ENCODE peak calls at places on chromosomes 1 and 21, in six cellular contexts. A is PC-9; N is GM10248; G is stimulated activated naive CD8-positive, alpha-beta T cell treated with anti-CD3 and anti-CD28 coated beads, Interleukin-15, amount 100 ng/mL, for 72 hours; W is HEK293T; T is amniotic stem cell. U is an unnamed sample.

GRCh38 chr1:78122389-78122788 is 76.6 kb downstream of the GIPC2 start:
- DNase-seq in A (no peak), N (no peak), G (no peak), W (no peak), T (no peak), U (no peak)

GRCh38 chr1:99956755-99957154 is 13.0 kb upstream of the SLC35A3 start:
- DNase-seq in A (peak; percentile 57), N (no peak), G (no peak), W (no peak), T (peak; percentile 54), U (no peak)

GRCh38 chr1:22236900-22237299 is 94.0 kb upstream of the WNT4 start:
- DNase-seq in A (no peak), N (no peak), G (no peak), W (no peak), T (no peak), U (no peak)

GRCh38 chr1:10640079-10640578 is 156.3 kb downstream of the CASZ1 start:
- DNase-seq in A (no peak), N (no peak), G (no peak), W (peak; percentile 35), T (no peak), U (no peak)

GRCh38 chr1:228765543-228765942 is 30.3 kb downstream of the RHOU start:
- DNase-seq in A (no peak), N (no peak), G (no peak), W (no peak), T (no peak), U (peak; percentile 34)

GRCh38 chr1:191707288-191707687 is 451.0 kb upstream of the RGS18 start:
- DNase-seq in A (no peak), N (no peak), G (no peak), W (no peak), T (no peak), U (no peak)

GRCh38 chr1:180515857-180516388 is 13.5 kb upstream of the ACBD6 start:
- DNase-seq in A (peak; percentile 43), N (peak; percentile 73), G (peak; percentile 51), W (peak; percentile 86), T (peak; percentile 46), U (peak; percentile 76)

GRCh38 chr1:50423670-50424000 is 392 bp upstream of the DMRTA2 start:
- DNase-seq in A (no peak), N (peak; percentile 54), G (peak; percentile 33), W (no peak), T (no peak), U (peak; percentile 51)

GRCh38 chr21:43667191-43667904 is 8.0 kb downstream of the RRP1B start:
- DNase-seq in A (no peak), N (no peak), G (no peak), W (no peak), T (no peak), U (peak; percentile 47)

GRCh38 chr1:58201492-58202106 is 344.9 kb downstream of the OMA1 start:
- DNase-seq in A (no peak), N (no peak), G (no peak), W (no peak), T (no peak), U (no peak)

GRCh38 chr1:3725366-3725765 is 26.9 kb upstream of the CCDC27 start:
- DNase-seq in A (no peak), N (no peak), G (no peak), W (no peak), T (no peak), U (no peak)

GRCh38 chr1:162236622-162237021 is 140.0 kb downstream of the SPATA46 start:
- DNase-seq in A (no peak), N (no peak), G (no peak), W (no peak), T (no peak), U (no peak)

GRCh38 chr1:74714429-74715362 is 18.2 kb downstream of the CRYZ start:
- DNase-seq in A (no peak), N (peak; percentile 22), G (no peak), W (no peak), T (no peak), U (peak; percentile 44)

GRCh38 chr1:224616761-224617409 is 768 bp downstream of the CNIH3 start:
- DNase-seq in A (no peak), N (no peak), G (peak; percentile 9), W (no peak), T (no peak), U (no peak)

GRCh38 chr1:205251576-205251975 is 23.8 kb downstream of the TMCC2 start:
- DNase-seq in A (no peak), N (no peak), G (no peak), W (no peak), T (no peak), U (no peak)

GRCh38 chr1:246748867-246749266 is 24.7 kb downstream of the SCCPDH start:
- DNase-seq in A (no peak), N (no peak), G (no peak), W (no peak), T (no peak), U (no peak)

GRCh38 chr1:53765656-53766055 is 26.7 kb upstream of the GLIS1 start:
- DNase-seq in A (no peak), N (no peak), G (no peak), W (no peak), T (no peak), U (peak; percentile 19)

GRCh38 chr21:35635261-35635660 is 425.1 kb downstream of the SETD4 start:
- DNase-seq in A (peak; percentile 48), N (no peak), G (no peak), W (no peak), T (peak; percentile 48), U (no peak)

GRCh38 chr1:26370591-26371382 is 1.8 kb downstream of the ZNF683 start:
- DNase-seq in A (no peak), N (no peak), G (no peak), W (no peak), T (no peak), U (no peak)

GRCh38 chr1:88890790-88891317 is 513 bp downstream of the GTF2B start:
- DNase-seq in A (peak; percentile 42), N (peak; percentile 26), G (no peak), W (peak; percentile 48), T (peak; percentile 20), U (peak; percentile 43)

GRCh38 chr1:28044399-28044798 is 44.0 kb downstream of the EYA3 start:
- DNase-seq in A (no peak), N (no peak), G (no peak), W (no peak), T (no peak), U (no peak)

GRCh38 chr21:37423103-37423502 is 56.5 kb downstream of the DYRK1A start:
- DNase-seq in A (no peak), N (no peak), G (no peak), W (no peak), T (no peak), U (no peak)

GRCh38 chr1:211891708-211892107 is 61.1 kb upstream of the LPGAT1 start:
- DNase-seq in A (peak; percentile 64), N (no peak), G (no peak), W (no peak), T (no peak), U (no peak)

GRCh38 chr1:169576241-169576933 is 9.9 kb downstream of the F5 start:
- DNase-seq in A (no peak), N (no peak), G (no peak), W (no peak), T (no peak), U (no peak)

GRCh38 chr1:232614811-232615210 is 15.1 kb downstream of the SIPA1L2 start:
- DNase-seq in A (no peak), N (no peak), G (no peak), W (no peak), T (no peak), U (no peak)

GRCh38 chr21:42129300-42130266 is 58.5 kb downstream of the UMODL1 start:
- DNase-seq in A (no peak), N (no peak), G (no peak), W (no peak), T (no peak), U (peak; percentile 49)

GRCh38 chr1:59707216-59707615 is 107.5 kb upstream of the HOOK1 start:
- DNase-seq in A (no peak), N (no peak), G (no peak), W (no peak), T (peak; percentile 44), U (no peak)

GRCh38 chr1:167772436-167772835 is 50.7 kb downstream of the MPZL1 start:
- DNase-seq in A (no peak), N (no peak), G (no peak), W (no peak), T (no peak), U (no peak)

GRCh38 chr1:39819091-39819812 is 30.6 kb upstream of the BMP8B start:
- DNase-seq in A (no peak), N (no peak), G (no peak), W (no peak), T (no peak), U (no peak)

GRCh38 chr1:201531551-201532425 is 7.1 kb upstream of the NAV1 start:
- DNase-seq in A (no peak), N (no peak), G (no peak), W (no peak), T (no peak), U (no peak)

GRCh38 chr1:150060260-150060659 is 7.3 kb upstream of the VPS45 start:
- DNase-seq in A (no peak), N (no peak), G (no peak), W (no peak), T (no peak), U (no peak)

GRCh38 chr1:75727571-75727970 is 3.1 kb downstream of the ACADM start:
- DNase-seq in A (no peak), N (no peak), G (no peak), W (no peak), T (no peak), U (peak; percentile 51)

GRCh38 chr1:205663286-205663994 is 16.9 kb downstream of the SLC45A3 start:
- DNase-seq in A (no peak), N (no peak), G (no peak), W (no peak), T (no peak), U (no peak)

GRCh38 chr1:31897534-31898100 is 40.6 kb downstream of the PTP4A2 start:
- DNase-seq in A (no peak), N (no peak), G (no peak), W (no peak), T (no peak), U (no peak)

GRCh38 chr1:234486858-234487830 is 8.2 kb upstream of the TARBP1 start:
- DNase-seq in A (peak; percentile 73), N (no peak), G (no peak), W (no peak), T (peak; percentile 63), U (peak; percentile 44)

GRCh38 chr1:61980561-61980960 is 214.1 kb upstream of the L1TD1 start:
- DNase-seq in A (no peak), N (no peak), G (no peak), W (no peak), T (no peak), U (no peak)

GRCh38 chr1:205472737-205473565 is 17.1 kb upstream of the BLACAT1 start:
- DNase-seq in A (no peak), N (no peak), G (no peak), W (no peak), T (no peak), U (no peak)

U was measured in GM12865.